ENCODE peak calls at places on chromosomes 16 and 17, in four cellular contexts. One of them, this sample, is unnamed.

GRCh38 chr16:68369697-68370096 is 58.9 kb downstream of the PRMT7 start:
- DNase-seq in K562: no peak
- DNase-seq in GM12878: peak
- DNase-seq in HepG2: no peak
- DNase-seq in this sample: no peak

GRCh38 chr16:14324581-14324980 is 253.5 kb downstream of the MRTFB start:
- DNase-seq in K562: no peak
- DNase-seq in GM12878: no peak
- DNase-seq in HepG2: no peak
- DNase-seq in this sample: no peak

GRCh38 chr17:71071837-71072236 is 902.5 kb downstream of the KCNJ2 start:
- DNase-seq in K562: no peak
- DNase-seq in HepG2: peak
- DNase-seq in GM12878: no peak
- DNase-seq in this sample: no peak

GRCh38 chr17:27994586-27994985 is 47.9 kb upstream of the NLK start:
- DNase-seq in K562: no peak
- DNase-seq in GM12878: no peak
- DNase-seq in HepG2: no peak
- DNase-seq in this sample: no peak

GRCh38 chr16:29141586-29142324 is 156.9 kb downstream of the LAT start:
- DNase-seq in HepG2: no peak
- DNase-seq in K562: no peak
- DNase-seq in GM12878: no peak
- DNase-seq in this sample: no peak

GRCh38 chr16:48950184-48950583 is 331.5 kb downstream of the CBLN1 start:
- DNase-seq in K562: no peak
- DNase-seq in GM12878: no peak
- DNase-seq in HepG2: no peak
- DNase-seq in this sample: no peak

GRCh38 chr16:82773018-82773417 is 146.2 kb downstream of the CDH13 start:
- DNase-seq in HepG2: no peak
- DNase-seq in GM12878: no peak
- DNase-seq in K562: no peak
- DNase-seq in this sample: no peak

GRCh38 chr16:65523258-65523950 is 401.5 kb upstream of the CDH11 start:
- DNase-seq in GM12878: no peak
- DNase-seq in K562: no peak
- DNase-seq in HepG2: no peak
- DNase-seq in this sample: no peak

GRCh38 chr16:69726313-69727060 is at the start of gene NQO1:
- DNase-seq in HepG2: peak
- DNase-seq in K562: peak
- DNase-seq in GM12878: peak
- DNase-seq in this sample: peak

GRCh38 chr17:743139-743538 is 8.9 kb downstream of the GEMIN4 start:
- DNase-seq in HepG2: no peak
- DNase-seq in GM12878: no peak
- DNase-seq in K562: no peak
- DNase-seq in this sample: no peak

GRCh38 chr17:64164592-64165285 is 34.8 kb upstream of the ERN1 start:
- DNase-seq in GM12878: no peak
- DNase-seq in K562: no peak
- DNase-seq in HepG2: no peak
- DNase-seq in this sample: no peak

GRCh38 chr16:30137897-30138296 is 14.9 kb upstream of the MAPK3 start:
- DNase-seq in GM12878: no peak
- DNase-seq in K562: no peak
- DNase-seq in HepG2: no peak
- DNase-seq in this sample: no peak

GRCh38 chr17:58993322-58993721 is 113.4 kb downstream of the TRIM37 start:
- DNase-seq in GM12878: no peak
- DNase-seq in HepG2: no peak
- DNase-seq in K562: no peak
- DNase-seq in this sample: no peak

GRCh38 chr16:10668322-10669045 is 26.2 kb downstream of the TEKT5 start:
- DNase-seq in HepG2: peak
- DNase-seq in K562: peak
- DNase-seq in GM12878: no peak
- DNase-seq in this sample: peak

GRCh38 chr17:2510559-2510958 is 1.1 kb downstream of the METTL16 start:
- DNase-seq in HepG2: no peak
- DNase-seq in GM12878: no peak
- DNase-seq in K562: peak
- DNase-seq in this sample: no peak

GRCh38 chr17:41492351-41492750 is 2.6 kb upstream of the KRT36 start:
- DNase-seq in HepG2: no peak
- DNase-seq in K562: no peak
- DNase-seq in GM12878: no peak
- DNase-seq in this sample: no peak

GRCh38 chr17:40900819-40901356 is 15.8 kb upstream of the KRT20 start:
- DNase-seq in K562: no peak
- DNase-seq in HepG2: peak
- DNase-seq in GM12878: no peak
- DNase-seq in this sample: no peak

GRCh38 chr16:4376126-4376819 is 4.6 kb downstream of the VASN start:
- DNase-seq in HepG2: no peak
- DNase-seq in K562: no peak
- DNase-seq in GM12878: no peak
- DNase-seq in this sample: no peak

GRCh38 chr17:26782153-26782552 is 511.8 kb upstream of the WSB1 start:
- DNase-seq in GM12878: no peak
- DNase-seq in HepG2: no peak
- DNase-seq in K562: no peak
- DNase-seq in this sample: no peak

GRCh38 chr17:56809106-56809819 is 24.5 kb downstream of the C17orf67 start:
- DNase-seq in HepG2: no peak
- DNase-seq in GM12878: no peak
- DNase-seq in K562: no peak
- DNase-seq in this sample: no peak

GRCh38 chr16:87669672-87670071 is 67.4 kb downstream of the JPH3 start:
- DNase-seq in GM12878: no peak
- DNase-seq in K562: no peak
- DNase-seq in HepG2: no peak
- DNase-seq in this sample: no peak

GRCh38 chr17:29070795-29071194 is 27.9 kb downstream of the PIPOX start:
- DNase-seq in HepG2: no peak
- DNase-seq in K562: no peak
- DNase-seq in GM12878: no peak
- DNase-seq in this sample: no peak

GRCh38 chr17:29070308-29070707 is 27.4 kb downstream of the PIPOX start:
- DNase-seq in GM12878: no peak
- DNase-seq in K562: no peak
- DNase-seq in HepG2: no peak
- DNase-seq in this sample: no peak

GRCh38 chr17:29071303-29071702 is 28.4 kb downstream of the PIPOX start:
- DNase-seq in HepG2: no peak
- DNase-seq in GM12878: no peak
- DNase-seq in K562: no peak
- DNase-seq in this sample: no peak

GRCh38 chr17:29068828-29069227 is 25.9 kb downstream of the PIPOX start:
- DNase-seq in K562: no peak
- DNase-seq in HepG2: no peak
- DNase-seq in GM12878: no peak
- DNase-seq in this sample: no peak

GRCh38 chr17:29069526-29070041 is 26.6 kb downstream of the PIPOX start:
- DNase-seq in GM12878: no peak
- DNase-seq in HepG2: no peak
- DNase-seq in K562: peak
- DNase-seq in this sample: no peak
- TF ChIP-seq BHLHE40 in GM12878: no peak
- TF ChIP-seq BHLHE40 in HepG2: no peak
- TF ChIP-seq BHLHE40 in K562: no peak
- TF ChIP-seq BHLHE40 in this sample: no peak

GRCh38 chr17:66893382-66893781 is 58.5 kb downstream of the CACNG5 start:
- DNase-seq in GM12878: no peak
- DNase-seq in K562: no peak
- DNase-seq in HepG2: no peak
- DNase-seq in this sample: no peak
- TF ChIP-seq SP1 in GM12878: no peak
- TF ChIP-seq SP1 in K562: no peak
- TF ChIP-seq SP1 in HepG2: no peak
- TF ChIP-seq SP1 in this sample: no peak

GRCh38 chr16:57102888-57103879 is 10.8 kb downstream of the CPNE2 start:
- DNase-seq in GM12878: no peak
- DNase-seq in HepG2: no peak
- DNase-seq in K562: no peak
- DNase-seq in this sample: no peak
- TF ChIP-seq BHLHE40 in GM12878: no peak
- TF ChIP-seq BHLHE40 in HepG2: no peak
- TF ChIP-seq BHLHE40 in K562: no peak
- TF ChIP-seq BHLHE40 in this sample: no peak

DNA sequence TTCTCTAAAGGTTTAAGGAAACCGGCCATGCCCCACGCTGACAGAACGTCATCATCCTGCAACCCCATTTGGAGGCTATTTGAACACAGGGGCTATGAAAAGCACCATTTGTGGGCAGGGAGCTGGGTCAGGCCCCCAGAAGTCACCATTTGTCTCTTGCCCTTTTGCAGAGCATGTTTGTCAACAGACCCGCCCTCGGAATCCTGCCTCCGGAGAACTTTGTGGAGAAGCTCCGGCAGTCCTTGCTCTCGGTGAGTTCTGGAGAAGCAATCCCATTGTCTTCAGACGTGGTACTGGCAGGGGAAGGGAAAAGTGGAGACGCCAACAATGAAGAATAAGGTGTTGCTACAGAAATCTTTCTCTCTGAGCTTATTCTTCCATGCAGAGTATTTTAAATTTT is 33.5 kb downstream of the TMEM186 start:
- DNase-seq in K562: no peak
- DNase-seq in HepG2: no peak
- DNase-seq in GM12878: no peak
- DNase-seq in this sample: no peak
- TF ChIP-seq SP1 in K562: no peak
- TF ChIP-seq SP1 in HepG2: no peak
- TF ChIP-seq SP1 in GM12878: no peak
- TF ChIP-seq SP1 in this sample: no peak

DNA sequence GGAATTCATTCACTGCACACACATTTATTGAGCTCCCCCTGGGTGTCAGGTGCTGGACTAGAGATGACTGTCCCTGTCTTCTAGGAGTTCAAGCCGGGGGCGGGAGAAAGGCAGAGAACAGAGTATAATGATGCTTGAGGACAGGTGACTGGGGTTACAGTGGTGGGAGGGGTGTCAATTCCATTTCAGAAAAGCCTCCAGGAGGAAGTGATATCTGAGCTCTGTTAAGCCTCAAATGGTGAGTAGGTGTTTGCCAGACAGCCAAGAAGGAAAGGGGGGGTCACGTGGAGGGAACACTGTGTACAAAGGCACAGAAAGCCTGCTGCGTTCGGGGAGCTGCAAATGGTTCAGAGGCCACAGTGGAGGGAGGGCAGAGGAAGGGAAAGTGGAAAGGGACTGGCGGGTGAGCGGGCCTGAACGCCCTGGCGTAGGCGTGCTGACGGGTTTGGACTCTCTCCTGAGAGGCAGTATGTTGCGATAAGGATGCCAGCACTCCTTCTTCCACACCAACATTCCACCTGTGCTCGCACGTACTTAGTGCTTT is 9.7 kb upstream of the NXPH3 start:
- DNase-seq in HepG2: no peak
- DNase-seq in K562: peak
- DNase-seq in GM12878: no peak
- DNase-seq in this sample: no peak
- TF ChIP-seq BHLHE40 in HepG2: no peak
- TF ChIP-seq BHLHE40 in K562: peak
- TF ChIP-seq BHLHE40 in GM12878: peak
- TF ChIP-seq BHLHE40 in this sample: no peak

GRCh38 chr16:21589551-21589950 is 9.8 kb upstream of the METTL9 start:
- DNase-seq in HepG2: no peak
- DNase-seq in GM12878: no peak
- DNase-seq in K562: no peak
- DNase-seq in this sample: no peak

GRCh38 chr16:21584817-21585216 is 14.6 kb upstream of the METTL9 start:
- DNase-seq in HepG2: no peak
- DNase-seq in GM12878: no peak
- DNase-seq in K562: no peak
- DNase-seq in this sample: no peak

GRCh38 chr16:21590791-21591190 is 8.6 kb upstream of the METTL9 start:
- DNase-seq in HepG2: no peak
- DNase-seq in GM12878: no peak
- DNase-seq in K562: no peak
- DNase-seq in this sample: no peak

GRCh38 chr16:21593530-21594289 is 5.7 kb upstream of the METTL9 start:
- DNase-seq in GM12878: no peak
- DNase-seq in K562: no peak
- DNase-seq in HepG2: no peak
- DNase-seq in this sample: no peak

DNA sequence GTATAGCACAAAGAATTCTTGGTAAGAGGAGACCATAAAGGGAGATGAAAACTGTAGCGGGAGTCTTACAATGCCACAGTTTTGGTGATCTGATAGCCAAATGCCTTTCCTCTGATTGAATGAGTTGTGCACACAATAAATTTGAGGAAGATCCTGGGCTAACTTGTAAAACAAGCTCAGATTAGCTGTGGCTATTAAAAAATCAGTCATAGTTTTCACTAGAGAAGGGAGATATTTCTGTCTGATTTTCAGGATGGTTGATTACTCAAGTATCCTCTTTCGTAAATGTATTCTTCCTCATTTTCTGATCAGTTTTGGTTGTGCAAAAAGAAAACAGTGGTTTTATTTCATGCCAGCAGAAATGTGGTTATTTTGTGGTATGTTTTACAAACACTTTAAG is 9.1 kb upstream of the METTL9 start:
- DNase-seq in HepG2: no peak
- DNase-seq in GM12878: no peak
- DNase-seq in K562: no peak
- DNase-seq in this sample: no peak
- TF ChIP-seq SP1 in HepG2: no peak
- TF ChIP-seq SP1 in GM12878: no peak
- TF ChIP-seq SP1 in K562: no peak
- TF ChIP-seq SP1 in this sample: no peak

GRCh38 chr17:55588446-55588845 is 77.2 kb upstream of the SMIM36 start:
- DNase-seq in GM12878: no peak
- DNase-seq in K562: no peak
- DNase-seq in HepG2: no peak
- DNase-seq in this sample: no peak
- TF ChIP-seq BHLHE40 in GM12878: no peak
- TF ChIP-seq BHLHE40 in K562: no peak
- TF ChIP-seq BHLHE40 in HepG2: no peak
- TF ChIP-seq BHLHE40 in this sample: no peak

GRCh38 chr17:69175812-69176517 is 34.3 kb upstream of the ABCA6 start:
- DNase-seq in K562: peak
- DNase-seq in GM12878: no peak
- DNase-seq in HepG2: peak
- DNase-seq in this sample: no peak
- TF ChIP-seq SP1 in K562: no peak
- TF ChIP-seq SP1 in GM12878: no peak
- TF ChIP-seq SP1 in HepG2: no peak
- TF ChIP-seq SP1 in this sample: no peak

This sample was measured in HEK293T.